ENCODE peak calls at places on chromosome 10, in five cellular contexts. One of them, this sample, is unnamed.

GRCh38 chr10:85548038-85548437 is 818.6 kb downstream of the GRID1 start:
- DNase-seq in sigmoid colon: no peak
- DNase-seq in testis: peak; percentile 74
- DNase-seq in lower leg skin: peak; percentile 29
- DNase-seq in fibroblast of lung: peak; percentile 34
- DNase-seq in this sample: peak; percentile 7

GRCh38 chr10:88456730-88457129 is 126.4 kb downstream of the RNLS start:
- DNase-seq in sigmoid colon: no peak
- DNase-seq in testis: no peak
- DNase-seq in lower leg skin: no peak
- DNase-seq in fibroblast of lung: peak; percentile 78
- DNase-seq in this sample: peak; percentile 86

GRCh38 chr10:129102906-129103693 is 363.9 kb upstream of the MGMT start:
- DNase-seq in sigmoid colon: no peak
- DNase-seq in testis: no peak
- DNase-seq in lower leg skin: no peak
- DNase-seq in fibroblast of lung: no peak
- DNase-seq in this sample: peak; percentile 61

GRCh38 chr10:118798186-118798811 is 43.5 kb upstream of the CACUL1 start:
- DNase-seq in sigmoid colon: no peak
- DNase-seq in testis: no peak
- DNase-seq in lower leg skin: peak; percentile 18
- DNase-seq in fibroblast of lung: peak; percentile 75
- DNase-seq in this sample: peak; percentile 67

GRCh38 chr10:78992333-78992732 is 76.4 kb upstream of the ZMIZ1 start:
- DNase-seq in sigmoid colon: no peak
- DNase-seq in testis: no peak
- DNase-seq in lower leg skin: no peak
- DNase-seq in fibroblast of lung: no peak
- DNase-seq in this sample: no peak

GRCh38 chr10:21797984-21798765 is 205.4 kb downstream of the DNAJC1 start:
- DNase-seq in sigmoid colon: no peak
- DNase-seq in testis: no peak
- DNase-seq in lower leg skin: no peak
- DNase-seq in fibroblast of lung: no peak
- DNase-seq in this sample: no peak

GRCh38 chr10:124348801-124349200 is 69.9 kb downstream of the OAT start:
- DNase-seq in sigmoid colon: no peak
- DNase-seq in testis: no peak
- DNase-seq in lower leg skin: no peak
- DNase-seq in fibroblast of lung: no peak
- DNase-seq in this sample: no peak

GRCh38 chr10:63576501-63576900 is 55.3 kb downstream of the REEP3 start:
- DNase-seq in sigmoid colon: no peak
- DNase-seq in testis: no peak
- DNase-seq in lower leg skin: no peak
- DNase-seq in fibroblast of lung: no peak
- DNase-seq in this sample: peak; percentile 45

GRCh38 chr10:76297787-76298281 is 866.4 kb downstream of the LRMDA start:
- DNase-seq in sigmoid colon: no peak
- DNase-seq in testis: no peak
- DNase-seq in lower leg skin: no peak
- DNase-seq in fibroblast of lung: no peak
- DNase-seq in this sample: no peak

GRCh38 chr10:73788864-73789658 is 3.7 kb downstream of the ZSWIM8 start:
- DNase-seq in sigmoid colon: no peak
- DNase-seq in testis: no peak
- DNase-seq in lower leg skin: no peak
- DNase-seq in fibroblast of lung: no peak
- DNase-seq in this sample: no peak

GRCh38 chr10:73768881-73769280 is 13.0 kb upstream of the CHCHD1 start:
- DNase-seq in sigmoid colon: peak; percentile 50
- DNase-seq in testis: no peak
- DNase-seq in lower leg skin: no peak
- DNase-seq in fibroblast of lung: no peak
- DNase-seq in this sample: no peak

GRCh38 chr10:43299579-43299978 is 32.7 kb upstream of the RASGEF1A start:
- DNase-seq in sigmoid colon: no peak
- DNase-seq in testis: no peak
- DNase-seq in lower leg skin: no peak
- DNase-seq in fibroblast of lung: no peak
- DNase-seq in this sample: no peak

GRCh38 chr10:23291551-23292334 is 52.9 kb downstream of the C10orf67 start:
- DNase-seq in sigmoid colon: no peak
- DNase-seq in testis: no peak
- DNase-seq in lower leg skin: no peak
- DNase-seq in fibroblast of lung: no peak
- DNase-seq in this sample: no peak

GRCh38 chr10:52313350-52314006 is 603 bp upstream of the DKK1 start:
- DNase-seq in sigmoid colon: no peak
- DNase-seq in testis: no peak
- DNase-seq in lower leg skin: no peak
- DNase-seq in fibroblast of lung: no peak
- DNase-seq in this sample: no peak

GRCh38 chr10:51129946-51130554 is 55.8 kb downstream of the PRKG1 start:
- DNase-seq in sigmoid colon: no peak
- DNase-seq in testis: no peak
- DNase-seq in lower leg skin: no peak
- DNase-seq in fibroblast of lung: no peak
- DNase-seq in this sample: no peak

GRCh38 chr10:116371737-116372136 is 47.5 kb downstream of the CCDC172 start:
- DNase-seq in sigmoid colon: no peak
- DNase-seq in testis: no peak
- DNase-seq in lower leg skin: no peak
- DNase-seq in fibroblast of lung: no peak
- DNase-seq in this sample: no peak

GRCh38 chr10:110496553-110497437 is 912 bp upstream of the DUSP5 start:
- DNase-seq in sigmoid colon: no peak
- DNase-seq in testis: peak; percentile 17
- DNase-seq in lower leg skin: no peak
- DNase-seq in fibroblast of lung: no peak
- DNase-seq in this sample: no peak

GRCh38 chr10:43062402-43063160 is 14.3 kb upstream of the RET start:
- DNase-seq in sigmoid colon: no peak
- DNase-seq in testis: no peak
- DNase-seq in lower leg skin: no peak
- DNase-seq in fibroblast of lung: no peak
- DNase-seq in this sample: no peak

GRCh38 chr10:72087392-72087968 is 871 bp downstream of the SPOCK2 start:
- DNase-seq in sigmoid colon: no peak
- DNase-seq in testis: no peak
- DNase-seq in lower leg skin: no peak
- DNase-seq in fibroblast of lung: no peak
- DNase-seq in this sample: no peak

GRCh38 chr10:13526952-13527863 is 1.6 kb downstream of the BEND7 start:
- DNase-seq in sigmoid colon: no peak
- DNase-seq in testis: no peak
- DNase-seq in lower leg skin: no peak
- DNase-seq in fibroblast of lung: peak; percentile 91
- DNase-seq in this sample: peak; percentile 57

GRCh38 chr10:38600146-38600545 is 506.0 kb downstream of the ZNF37A start:
- DNase-seq in sigmoid colon: no peak
- DNase-seq in testis: no peak
- DNase-seq in lower leg skin: no peak
- DNase-seq in fibroblast of lung: no peak
- DNase-seq in this sample: no peak

GRCh38 chr10:119896937-119897336 is 4.4 kb downstream of the SEC23IP start:
- DNase-seq in sigmoid colon: peak; percentile 80
- DNase-seq in testis: peak; percentile 85
- DNase-seq in lower leg skin: no peak
- DNase-seq in fibroblast of lung: no peak
- DNase-seq in this sample: peak; percentile 36

GRCh38 chr10:103535595-103535994 is 42.1 kb downstream of the NEURL1 start:
- DNase-seq in sigmoid colon: no peak
- DNase-seq in testis: no peak
- DNase-seq in lower leg skin: no peak
- DNase-seq in fibroblast of lung: no peak
- DNase-seq in this sample: no peak

GRCh38 chr10:91796332-91797076 is 1.7 kb upstream of the TNKS2 start:
- DNase-seq in sigmoid colon: peak; percentile 70
- DNase-seq in testis: peak; percentile 53
- DNase-seq in lower leg skin: no peak
- DNase-seq in fibroblast of lung: no peak
- DNase-seq in this sample: no peak

GRCh38 chr10:111004016-111004415 is 72.8 kb upstream of the ADRA2A start:
- DNase-seq in sigmoid colon: no peak
- DNase-seq in testis: no peak
- DNase-seq in lower leg skin: no peak
- DNase-seq in fibroblast of lung: no peak
- DNase-seq in this sample: no peak

GRCh38 chr10:11245095-11245479 is 227.4 kb downstream of the CELF2 start:
- DNase-seq in sigmoid colon: no peak
- DNase-seq in testis: no peak
- DNase-seq in lower leg skin: no peak
- DNase-seq in fibroblast of lung: no peak
- DNase-seq in this sample: no peak

GRCh38 chr10:76415559-76415958 is 984.1 kb downstream of the LRMDA start:
- DNase-seq in sigmoid colon: no peak
- DNase-seq in testis: no peak
- DNase-seq in lower leg skin: no peak
- DNase-seq in fibroblast of lung: no peak
- DNase-seq in this sample: no peak

GRCh38 chr10:6068422-6068821 is 6.3 kb upstream of the IL2RA start:
- DNase-seq in sigmoid colon: peak; percentile 63
- DNase-seq in testis: no peak
- DNase-seq in lower leg skin: no peak
- DNase-seq in fibroblast of lung: no peak
- DNase-seq in this sample: no peak

GRCh38 chr10:70537398-70538194 is 59.0 kb downstream of the PALD1 start:
- DNase-seq in sigmoid colon: no peak
- DNase-seq in testis: peak; percentile 38
- DNase-seq in lower leg skin: no peak
- DNase-seq in fibroblast of lung: no peak
- DNase-seq in this sample: no peak

GRCh38 chr10:70535451-70535850 is 56.9 kb downstream of the PALD1 start:
- DNase-seq in sigmoid colon: no peak
- DNase-seq in testis: no peak
- DNase-seq in lower leg skin: no peak
- DNase-seq in fibroblast of lung: no peak
- DNase-seq in this sample: no peak

GRCh38 chr10:70538195-70538520 is 59.6 kb downstream of the PALD1 start:
- DNase-seq in sigmoid colon: no peak
- DNase-seq in testis: no peak
- DNase-seq in lower leg skin: no peak
- DNase-seq in fibroblast of lung: no peak
- DNase-seq in this sample: no peak

GRCh38 chr10:70534281-70534680 is 55.7 kb downstream of the PALD1 start:
- DNase-seq in sigmoid colon: no peak
- DNase-seq in testis: no peak
- DNase-seq in lower leg skin: no peak
- DNase-seq in fibroblast of lung: no peak
- DNase-seq in this sample: no peak

GRCh38 chr10:70536196-70536920 is 57.8 kb downstream of the PALD1 start:
- DNase-seq in sigmoid colon: no peak
- DNase-seq in testis: no peak
- DNase-seq in lower leg skin: no peak
- DNase-seq in fibroblast of lung: no peak
- DNase-seq in this sample: no peak
- TF ChIP-seq CTCF in sigmoid colon: no peak
- TF ChIP-seq CTCF in testis: no peak
- TF ChIP-seq CTCF in lower leg skin: no peak
- TF ChIP-seq CTCF in fibroblast of lung: no peak
- TF ChIP-seq CTCF in this sample: no peak

GRCh38 chr10:77971804-77972144 is 45.2 kb upstream of the DLG5 start:
- DNase-seq in sigmoid colon: no peak
- DNase-seq in testis: no peak
- DNase-seq in lower leg skin: no peak
- DNase-seq in fibroblast of lung: no peak
- DNase-seq in this sample: no peak
- H3K4me3 ChIP-seq in sigmoid colon: no peak overlapping the region
- H3K4me3 ChIP-seq in testis: no peak overlapping the region
- H3K4me3 ChIP-seq in lower leg skin: no peak overlapping the region
- H3K4me3 ChIP-seq in fibroblast of lung: no peak overlapping the region
- H3K4me3 ChIP-seq in this sample: no peak overlapping the region

GRCh38 chr10:100562806-100563293 is 27.1 kb downstream of the HIF1AN start:
- DNase-seq in sigmoid colon: no peak
- DNase-seq in testis: peak; percentile 64
- DNase-seq in lower leg skin: no peak
- DNase-seq in fibroblast of lung: peak; percentile 38
- DNase-seq in this sample: peak; percentile 46
- TF ChIP-seq CTCF in sigmoid colon: no peak
- TF ChIP-seq CTCF in testis: peak; percentile 28
- TF ChIP-seq CTCF in lower leg skin: no peak
- TF ChIP-seq CTCF in fibroblast of lung: peak; percentile 42
- TF ChIP-seq CTCF in this sample: peak; percentile 46

GRCh38 chr10:93542358-93542791 is 24.1 kb upstream of the FFAR4 start:
- DNase-seq in sigmoid colon: no peak
- DNase-seq in testis: peak; percentile 31
- DNase-seq in lower leg skin: no peak
- DNase-seq in fibroblast of lung: peak; percentile 20
- DNase-seq in this sample: peak; percentile 65
- H3K4me3 ChIP-seq in sigmoid colon: no peak overlapping the region
- H3K4me3 ChIP-seq in testis: peak overlapping the region; percentile 14
- H3K4me3 ChIP-seq in lower leg skin: no peak overlapping the region
- H3K4me3 ChIP-seq in fibroblast of lung: peak overlapping the region; percentile 31
- H3K4me3 ChIP-seq in this sample: peak overlapping the region; percentile 22

GRCh38 chr10:83607959-83608745 is 531.2 kb upstream of the GHITM start:
- DNase-seq in sigmoid colon: no peak
- DNase-seq in testis: no peak
- DNase-seq in lower leg skin: no peak
- DNase-seq in fibroblast of lung: peak; percentile 88
- DNase-seq in this sample: peak; percentile 76

GRCh38 chr10:83605783-83606182 is 533.5 kb upstream of the GHITM start:
- DNase-seq in sigmoid colon: no peak
- DNase-seq in testis: no peak
- DNase-seq in lower leg skin: no peak
- DNase-seq in fibroblast of lung: no peak
- DNase-seq in this sample: no peak

GRCh38 chr10:83606275-83606674 is 533.0 kb upstream of the GHITM start:
- DNase-seq in sigmoid colon: no peak
- DNase-seq in testis: no peak
- DNase-seq in lower leg skin: no peak
- DNase-seq in fibroblast of lung: peak; percentile 46
- DNase-seq in this sample: peak; percentile 8

DNA sequence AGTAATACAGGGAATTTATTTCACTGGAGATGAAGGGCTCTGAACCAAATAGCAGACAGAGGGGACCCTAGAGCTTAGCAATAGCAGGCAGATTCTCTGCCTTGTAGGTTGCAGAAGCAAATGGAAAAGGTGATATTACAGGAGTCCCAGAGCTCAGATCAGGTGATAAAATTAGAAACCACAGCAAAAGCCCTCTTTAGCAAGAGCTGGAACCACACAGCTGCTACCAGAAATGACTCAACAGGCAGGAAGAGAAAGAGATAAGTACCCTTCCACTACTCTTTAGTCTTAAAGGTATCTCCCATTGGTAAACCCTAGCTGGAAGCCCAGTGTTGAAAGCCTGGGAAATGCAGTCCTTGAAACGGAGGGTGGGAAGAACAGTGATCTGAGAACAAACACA is 535.6 kb upstream of the GHITM start:
- DNase-seq in sigmoid colon: no peak
- DNase-seq in testis: no peak
- DNase-seq in lower leg skin: no peak
- DNase-seq in fibroblast of lung: peak; percentile 90
- DNase-seq in this sample: peak; percentile 69
- TF ChIP-seq CTCF in sigmoid colon: no peak
- TF ChIP-seq CTCF in testis: no peak
- TF ChIP-seq CTCF in lower leg skin: no peak
- TF ChIP-seq CTCF in fibroblast of lung: no peak
- TF ChIP-seq CTCF in this sample: no peak

This sample was measured in cardiac fibroblast.